ENCODE peak calls at places on chromosomes 4 and X, in five cellular contexts. Q is stomach, W is breast epithelium, S is vagina, O is transverse colon. Z is an unnamed sample.
A peak's percentile ranks its signal among the peaks of the same experiment; 100 is the strongest.

GRCh38 chrX:153909024-153909979 is 4.8 kb downstream of the AVPR2 start:
- DNase-seq in S (no peak), Q (no peak), W (no peak), O (no peak), Z (no peak)

GRCh38 chr4:74768857-74769525 is 25.3 kb downstream of the BTC start:
- DNase-seq in W (no peak), O (no peak), Q (peak; percentile 56), S (no peak), Z (no peak)

GRCh38 chr4:17657849-17658248 is 43.4 kb downstream of the MED28 start:
- DNase-seq in O (no peak), W (no peak), S (no peak), Q (no peak), Z (no peak)

GRCh38 chr4:140697709-140698560 is 58.2 kb downstream of the TBC1D9 start:
- DNase-seq in Q (no peak), W (no peak), O (peak; percentile 35), S (no peak), Z (no peak)

GRCh38 chr4:14110407-14110806 is 482.9 kb upstream of the BOD1L1 start:
- DNase-seq in S (no peak), W (no peak), O (no peak), Q (no peak), Z (no peak)

GRCh38 chr4:158769175-158769831 is 477 bp downstream of the FNIP2 start:
- DNase-seq in S (no peak), O (peak; percentile 37), W (no peak), Q (peak; percentile 29), Z (peak; percentile 91)

GRCh38 chr4:89379541-89380035 is 72.0 kb upstream of the GPRIN3 start:
- DNase-seq in Q (no peak), W (no peak), S (no peak), O (no peak), Z (no peak)

GRCh38 chr4:140151700-140152014 is 2.3 kb downstream of the MAML3 start:
- DNase-seq in O (peak; percentile 84), Q (peak; percentile 87), W (peak; percentile 86), S (no peak), Z (peak; percentile 92)

GRCh38 chrX:19072372-19072771 is 49.9 kb downstream of the ADGRG2 start:
- DNase-seq in W (no peak), O (no peak), S (no peak), Q (no peak), Z (no peak)

GRCh38 chrX:122770581-122770980 is 413.5 kb upstream of the GRIA3 start:
- DNase-seq in O (no peak), S (no peak), Q (no peak), W (no peak), Z (no peak)

GRCh38 chr4:55768291-55768690 is 51.3 kb upstream of the EXOC1L start:
- DNase-seq in W (no peak), O (no peak), S (no peak), Q (no peak), Z (no peak)

GRCh38 chr4:156322592-156322991 is 368.9 kb upstream of the CTSO start:
- DNase-seq in W (no peak), Q (no peak), O (no peak), S (no peak), Z (no peak)

GRCh38 chr4:106690487-106690886 is 321.9 kb upstream of the GIMD1 start:
- DNase-seq in Q (no peak), W (no peak), S (no peak), O (no peak), Z (no peak)

GRCh38 chr4:87092389-87093141 is 127.9 kb downstream of the KLHL8 start:
- DNase-seq in O (peak; percentile 77), W (peak; percentile 80), S (no peak), Q (peak; percentile 72), Z (no peak)

GRCh38 chr4:123352240-123352945 is 44.2 kb upstream of the SPRY1 start:
- DNase-seq in W (peak; percentile 41), O (no peak), Q (no peak), S (no peak), Z (no peak)

GRCh38 chr4:105145059-105145912 is 1.4 kb upstream of the TET2 start:
- DNase-seq in S (no peak), Q (no peak), W (no peak), O (no peak), Z (no peak)

GRCh38 chr4:111362891-111363290 is 740.0 kb upstream of the PITX2 start:
- DNase-seq in O (no peak), Q (no peak), W (no peak), S (no peak), Z (no peak)

GRCh38 chr4:74189331-74190043 is 31.6 kb downstream of the MTHFD2L start:
- DNase-seq in Q (no peak), S (no peak), W (no peak), O (no peak), Z (no peak)

GRCh38 chr4:20299515-20299914 is 47.8 kb downstream of the SLIT2 start:
- DNase-seq in W (no peak), O (no peak), S (no peak), Q (no peak), Z (no peak)

GRCh38 chr4:39559641-39560040 is 32.4 kb upstream of the UGDH start:
- DNase-seq in Q (peak; percentile 47), O (peak; percentile 54), S (no peak), W (no peak), Z (no peak)

GRCh38 chr4:103994059-103994458 is 274.3 kb upstream of the TACR3 start:
- DNase-seq in Q (no peak), S (no peak), O (no peak), W (no peak), Z (no peak)

GRCh38 chr4:134807231-134807745 is 605.7 kb upstream of the PABPC4L start:
- DNase-seq in O (no peak), Q (no peak), W (no peak), S (no peak), Z (no peak)

GRCh38 chrX:137547291-137547690 is 18.6 kb upstream of the ZIC3 start:
- DNase-seq in S (no peak), O (no peak), W (no peak), Q (no peak), Z (no peak)

GRCh38 chr4:120225527-120225926 is 158.9 kb upstream of the MAD2L1 start:
- DNase-seq in O (peak; percentile 19), Q (no peak), S (no peak), W (no peak), Z (no peak)

GRCh38 chr4:112119358-112119783 is 25.9 kb upstream of the FAM241A start:
- DNase-seq in O (no peak), S (no peak), Q (no peak), W (no peak), Z (no peak)

GRCh38 chr4:74156521-74156920 is 1.4 kb upstream of the MTHFD2L start:
- DNase-seq in W (no peak), O (no peak), S (no peak), Q (no peak), Z (no peak)

GRCh38 chr4:123825596-123826291 is 429.1 kb downstream of the SPRY1 start:
- DNase-seq in Q (no peak), W (no peak), S (no peak), O (no peak), Z (no peak)

GRCh38 chrX:153968754-153969124 is 2.9 kb downstream of the HCFC1 start:
- DNase-seq in W (no peak), Q (no peak), O (peak; percentile 46), S (no peak), Z (no peak)

GRCh38 chrX:110992611-110993010 is 103.4 kb upstream of the PAK3 start:
- DNase-seq in Q (peak; percentile 31), S (no peak), O (no peak), W (no peak), Z (peak; percentile 24)

GRCh38 chrX:17409566-17410290 is 34.7 kb downstream of the NHS start:
- DNase-seq in W (no peak), O (no peak), S (no peak), Q (no peak), Z (no peak)

GRCh38 chr4:95377511-95377910 is 171.3 kb downstream of the UNC5C start:
- DNase-seq in Q (no peak), O (no peak), W (no peak), S (no peak), Z (no peak)

GRCh38 chr4:127400736-127401346 is 231.9 kb upstream of the INTU start:
- DNase-seq in O (peak; percentile 36), S (no peak), Q (peak; percentile 51), W (peak; percentile 27), Z (peak; percentile 46)

GRCh38 chr4:66275381-66276060 is 605.2 kb upstream of the EPHA5 start:
- DNase-seq in O (no peak), W (no peak), S (no peak), Q (no peak), Z (no peak)

GRCh38 chr4:88514557-88515511 is 8.7 kb downstream of the PYURF start:
- DNase-seq in W (no peak), O (no peak), Q (no peak), S (no peak), Z (no peak)

GRCh38 chr4:23266401-23266800 is 573.7 kb downstream of the GBA3 start:
- DNase-seq in S (no peak), O (no peak), Q (no peak), W (no peak), Z (no peak)

GRCh38 chrX:140762061-140762460 is 52.5 kb downstream of the LINC00632 start:
- DNase-seq in Q (peak; percentile 38), W (no peak), S (no peak), O (peak; percentile 13), Z (peak; percentile 22)

GRCh38 chrX:140764401-140764919 is 54.9 kb downstream of the LINC00632 start:
- DNase-seq in W (no peak), S (no peak), O (no peak), Q (no peak), Z (peak; percentile 38)

GRCh38 chrX:140766024-140766611 is 56.6 kb downstream of the LINC00632 start:
- DNase-seq in Q (peak; percentile 37), W (no peak), S (no peak), O (peak; percentile 22), Z (no peak)

GRCh38 chrX:140767646-140768045 is 58.1 kb downstream of the LINC00632 start:
- DNase-seq in O (no peak), W (no peak), Q (no peak), S (no peak), Z (no peak)

GRCh38 chrX:140765043-140765784 is 55.7 kb downstream of the LINC00632 start:
- DNase-seq in W (no peak), S (no peak), Q (no peak), O (no peak), Z (no peak)
- TF ChIP-seq POLR2A in W (no peak), S (no peak), Q (no peak), O (no peak), Z (no peak)

GRCh38 chr4:43241104-43241503 is 348.6 kb downstream of the GRXCR1 start:
- DNase-seq in Q (no peak), O (no peak), W (no peak), S (no peak), Z (no peak)
- TF ChIP-seq POLR2AphosphoS5 in Q (no peak), O (no peak), W (no peak), S (no peak), Z (no peak)

GRCh38 chr4:1691737-1692373 is 7.7 kb upstream of the FAM53A start:
- DNase-seq in W (no peak), Q (no peak), O (no peak), S (no peak), Z (no peak)
- TF ChIP-seq POLR2A in W (no peak), Q (no peak), O (no peak), S (no peak), Z (no peak)

DNA sequence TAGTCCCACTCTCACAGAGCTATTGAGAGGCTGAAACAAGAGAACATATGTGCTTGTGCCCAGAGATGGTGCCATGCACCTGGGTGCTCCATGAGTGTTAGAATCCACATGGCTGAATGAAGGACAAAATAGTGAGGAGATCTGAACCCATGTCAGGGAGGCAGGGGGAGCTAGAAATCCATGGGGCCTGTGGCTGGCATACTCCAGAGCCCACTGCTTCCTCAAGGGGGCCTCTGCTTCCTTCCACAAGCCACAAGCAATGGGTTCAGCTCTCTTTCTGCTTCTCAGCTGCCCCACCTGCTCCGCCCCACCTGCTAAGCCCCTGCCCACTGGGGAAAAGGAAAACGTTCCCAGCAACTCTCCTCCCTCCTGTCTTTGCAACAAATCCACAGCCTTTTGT is 46.1 kb downstream of the PJA1 start:
- DNase-seq in Q (no peak), W (no peak), S (no peak), O (no peak), Z (no peak)
- TF ChIP-seq POLR2AphosphoS5 in Q (no peak), W (no peak), S (no peak), O (no peak), Z (no peak)